ENCODE peak calls at places on chromosome 1, in five cellular contexts. One of them, this sample, is unnamed.

GRCh38 chr1:56301791-56302190 is 277.6 kb downstream of the PLPP3 start:
- DNase-seq in BJ: peak; percentile 31
- DNase-seq in AG04450: peak; percentile 65
- DNase-seq in GM12865: no peak
- DNase-seq in lung: no peak
- DNase-seq in this sample: peak; percentile 58

GRCh38 chr1:70195342-70195741 is 10.0 kb downstream of the LRRC40 start:
- DNase-seq in BJ: no peak
- DNase-seq in AG04450: no peak
- DNase-seq in lung: no peak
- DNase-seq in GM12865: no peak
- DNase-seq in this sample: no peak

GRCh38 chr1:5410652-5411051 is 581.6 kb downstream of the NPHP4 start:
- DNase-seq in lung: no peak
- DNase-seq in GM12865: no peak
- DNase-seq in AG04450: no peak
- DNase-seq in BJ: no peak
- DNase-seq in this sample: no peak

GRCh38 chr1:59272507-59272906 is 24.4 kb upstream of the FGGY start:
- DNase-seq in BJ: no peak
- DNase-seq in lung: no peak
- DNase-seq in AG04450: no peak
- DNase-seq in GM12865: peak; percentile 76
- DNase-seq in this sample: peak; percentile 69

GRCh38 chr1:53420331-53420730 is 38.9 kb upstream of the DMRTB1 start:
- DNase-seq in BJ: no peak
- DNase-seq in lung: no peak
- DNase-seq in AG04450: no peak
- DNase-seq in GM12865: no peak
- DNase-seq in this sample: peak; percentile 18

GRCh38 chr1:211183924-211184323 is 50.0 kb upstream of the KCNH1 start:
- DNase-seq in GM12865: no peak
- DNase-seq in AG04450: no peak
- DNase-seq in lung: no peak
- DNase-seq in BJ: no peak
- DNase-seq in this sample: no peak

GRCh38 chr1:202692959-202693555 is 17.2 kb downstream of the SYT2 start:
- DNase-seq in lung: peak; percentile 45
- DNase-seq in AG04450: peak; percentile 34
- DNase-seq in BJ: no peak
- DNase-seq in GM12865: peak; percentile 71
- DNase-seq in this sample: peak; percentile 62

GRCh38 chr1:50421366-50421748 is 1.9 kb downstream of the DMRTA2 start:
- DNase-seq in GM12865: no peak
- DNase-seq in lung: no peak
- DNase-seq in AG04450: no peak
- DNase-seq in BJ: no peak
- DNase-seq in this sample: no peak

GRCh38 chr1:239112536-239112935 is 273.8 kb upstream of the CHRM3 start:
- DNase-seq in GM12865: no peak
- DNase-seq in AG04450: no peak
- DNase-seq in BJ: no peak
- DNase-seq in lung: no peak
- DNase-seq in this sample: no peak

GRCh38 chr1:11539850-11540772 is 61.2 kb downstream of the DISP3 start:
- DNase-seq in BJ: no peak
- DNase-seq in GM12865: no peak
- DNase-seq in lung: no peak
- DNase-seq in AG04450: no peak
- DNase-seq in this sample: no peak

GRCh38 chr1:202063093-202063492 is 52.7 kb downstream of the ELF3 start:
- DNase-seq in BJ: no peak
- DNase-seq in GM12865: no peak
- DNase-seq in lung: no peak
- DNase-seq in AG04450: peak; percentile 11
- DNase-seq in this sample: no peak

GRCh38 chr1:27885114-27885528 is 12.8 kb downstream of the THEMIS2 start:
- DNase-seq in lung: no peak
- DNase-seq in BJ: no peak
- DNase-seq in GM12865: no peak
- DNase-seq in AG04450: no peak
- DNase-seq in this sample: no peak

GRCh38 chr1:218339267-218339831 is 5.8 kb upstream of the TGFB2 start:
- DNase-seq in AG04450: no peak
- DNase-seq in BJ: no peak
- DNase-seq in lung: no peak
- DNase-seq in GM12865: peak; percentile 25
- DNase-seq in this sample: peak; percentile 45

GRCh38 chr1:966603-967295 is 467 bp downstream of the PLEKHN1 start:
- DNase-seq in lung: peak; percentile 74
- DNase-seq in BJ: no peak
- DNase-seq in GM12865: peak; percentile 76
- DNase-seq in AG04450: no peak
- DNase-seq in this sample: peak; percentile 47

GRCh38 chr1:246001821-246002220 is 505.3 kb downstream of the SMYD3 start:
- DNase-seq in AG04450: peak; percentile 18
- DNase-seq in lung: no peak
- DNase-seq in GM12865: no peak
- DNase-seq in BJ: no peak
- DNase-seq in this sample: peak; percentile 34

GRCh38 chr1:154870117-154870571 is at the start of gene KCNN3:
- DNase-seq in GM12865: peak; percentile 96
- DNase-seq in lung: peak; percentile 94
- DNase-seq in BJ: peak; percentile 28
- DNase-seq in AG04450: peak; percentile 46
- DNase-seq in this sample: peak; percentile 82

GRCh38 chr1:154869351-154870116 is 547 bp downstream of the KCNN3 start:
- DNase-seq in AG04450: no peak
- DNase-seq in lung: peak; percentile 70
- DNase-seq in BJ: no peak
- DNase-seq in GM12865: no peak
- DNase-seq in this sample: peak; percentile 22

GRCh38 chr1:154873321-154873950 is 3.4 kb upstream of the KCNN3 start:
- DNase-seq in GM12865: no peak
- DNase-seq in lung: no peak
- DNase-seq in AG04450: no peak
- DNase-seq in BJ: no peak
- DNase-seq in this sample: no peak

GRCh38 chr1:154871374-154871773 is 1.3 kb upstream of the KCNN3 start:
- DNase-seq in AG04450: no peak
- DNase-seq in GM12865: no peak
- DNase-seq in lung: no peak
- DNase-seq in BJ: no peak
- DNase-seq in this sample: no peak

GRCh38 chr1:154870734-154871133 is 653 bp upstream of the KCNN3 start:
- DNase-seq in BJ: no peak
- DNase-seq in GM12865: no peak
- DNase-seq in lung: no peak
- DNase-seq in AG04450: no peak
- DNase-seq in this sample: no peak
- H3K4me3 ChIP-seq in BJ: no peak overlapping the region
- H3K4me3 ChIP-seq in GM12865: no peak overlapping the region
- H3K4me3 ChIP-seq in lung: no peak overlapping the region
- H3K4me3 ChIP-seq in AG04450: no peak overlapping the region
- H3K4me3 ChIP-seq in this sample: no peak overlapping the region

GRCh38 chr1:101438359-101438758 is 201.5 kb downstream of the S1PR1 start:
- DNase-seq in lung: no peak
- DNase-seq in AG04450: no peak
- DNase-seq in BJ: no peak
- DNase-seq in GM12865: peak; percentile 82
- DNase-seq in this sample: peak; percentile 3
- TF ChIP-seq CTCF in lung: no peak
- TF ChIP-seq CTCF in AG04450: peak; percentile 44
- TF ChIP-seq CTCF in BJ: peak; percentile 33
- TF ChIP-seq CTCF in GM12865: peak; percentile 63
- TF ChIP-seq CTCF in this sample: peak; percentile 43

GRCh38 chr1:106924360-106924759 is 132.1 kb upstream of the PRMT6 start:
- DNase-seq in GM12865: no peak
- DNase-seq in AG04450: no peak
- DNase-seq in BJ: no peak
- DNase-seq in lung: no peak
- DNase-seq in this sample: peak; percentile 27
- H3K4me3 ChIP-seq in GM12865: no peak overlapping the region
- H3K4me3 ChIP-seq in AG04450: peak overlapping the region; percentile 44
- H3K4me3 ChIP-seq in BJ: no peak overlapping the region
- H3K4me3 ChIP-seq in lung: no peak overlapping the region
- H3K4me3 ChIP-seq in this sample: no peak overlapping the region

DNA sequence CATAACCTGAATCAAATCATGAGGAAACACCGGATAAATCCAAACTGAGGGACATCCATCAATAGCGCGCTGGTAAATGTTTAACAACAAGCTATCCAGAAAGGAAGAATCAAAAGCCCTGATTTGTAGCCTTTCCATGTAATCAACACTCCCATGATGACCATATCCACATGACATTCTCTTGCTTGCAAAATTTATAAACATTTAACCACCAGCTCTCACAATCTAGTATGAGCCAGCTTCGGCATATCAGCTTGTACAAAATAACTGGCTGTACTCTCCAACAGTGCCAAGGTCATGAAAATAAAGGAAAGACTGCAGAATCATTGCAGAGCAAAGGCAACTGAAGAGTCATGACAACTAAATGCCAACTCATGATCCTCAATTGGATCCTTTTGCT is 15.7 kb downstream of the HSD11B1 start:
- DNase-seq in lung: no peak
- DNase-seq in AG04450: peak; percentile 23
- DNase-seq in BJ: no peak
- DNase-seq in GM12865: no peak
- DNase-seq in this sample: peak; percentile 5
- TF ChIP-seq CTCF in lung: no peak
- TF ChIP-seq CTCF in AG04450: no peak
- TF ChIP-seq CTCF in BJ: no peak
- TF ChIP-seq CTCF in GM12865: no peak
- TF ChIP-seq CTCF in this sample: no peak

This sample was measured in AG10803.